ENCODE peak calls at places on chromosomes 13 and 19, in four cellular contexts. One of them, this sample, is unnamed.

GRCh38 chr19:19582471-19582870 is 36.0 kb downstream of the PBX4 start:
- DNase-seq in SK-N-SH: no peak
- DNase-seq in GM06990: no peak
- DNase-seq in neural crest cell: no peak
- DNase-seq in this sample: no peak

GRCh38 chr19:49436381-49437017 is 4.8 kb downstream of the SLC17A7 start:
- DNase-seq in SK-N-SH: peak
- DNase-seq in GM06990: peak
- DNase-seq in neural crest cell: no peak
- DNase-seq in this sample: no peak

GRCh38 chr19:18577365-18577914 is 5.8 kb downstream of the UBA52 start:
- DNase-seq in SK-N-SH: no peak
- DNase-seq in GM06990: no peak
- DNase-seq in neural crest cell: no peak
- DNase-seq in this sample: no peak

GRCh38 chr13:91167706-91168459 is 179.6 kb upstream of the MIR17HG start:
- DNase-seq in SK-N-SH: no peak
- DNase-seq in GM06990: no peak
- DNase-seq in neural crest cell: no peak
- DNase-seq in this sample: no peak

GRCh38 chr19:30371157-30371845 is 883 bp upstream of the ZNF536 start:
- DNase-seq in SK-N-SH: peak
- DNase-seq in GM06990: no peak
- DNase-seq in neural crest cell: no peak
- DNase-seq in this sample: no peak

GRCh38 chr19:34494601-34495000 is 13.0 kb downstream of the WTIP start:
- DNase-seq in SK-N-SH: no peak
- DNase-seq in GM06990: no peak
- DNase-seq in neural crest cell: no peak
- DNase-seq in this sample: no peak

GRCh38 chr19:7904074-7905020 is 670 bp downstream of the MAP2K7 start:
- DNase-seq in SK-N-SH: peak
- DNase-seq in GM06990: peak
- DNase-seq in neural crest cell: no peak
- DNase-seq in this sample: no peak

GRCh38 chr13:113653264-113654174 is 4.5 kb downstream of the ATP4B start:
- DNase-seq in SK-N-SH: peak
- DNase-seq in GM06990: no peak
- DNase-seq in neural crest cell: no peak
- DNase-seq in this sample: peak

GRCh38 chr13:108084840-108085239 is 130.5 kb downstream of the LIG4 start:
- DNase-seq in SK-N-SH: no peak
- DNase-seq in GM06990: no peak
- DNase-seq in neural crest cell: no peak
- DNase-seq in this sample: no peak

GRCh38 chr19:3969435-3970312 is 1.2 kb downstream of the DAPK3 start:
- DNase-seq in SK-N-SH: no peak
- DNase-seq in GM06990: no peak
- DNase-seq in neural crest cell: no peak
- DNase-seq in this sample: no peak

GRCh38 chr13:37595162-37595561 is 3.4 kb downstream of the POSTN start:
- DNase-seq in SK-N-SH: no peak
- DNase-seq in GM06990: no peak
- DNase-seq in neural crest cell: no peak
- DNase-seq in this sample: no peak

GRCh38 chr13:92573467-92574057 is 653.0 kb upstream of the GPC6 start:
- DNase-seq in SK-N-SH: peak
- DNase-seq in GM06990: no peak
- DNase-seq in neural crest cell: no peak
- DNase-seq in this sample: no peak

GRCh38 chr13:97004096-97004876 is 10.0 kb upstream of the OXGR1 start:
- DNase-seq in SK-N-SH: no peak
- DNase-seq in GM06990: no peak
- DNase-seq in neural crest cell: no peak
- DNase-seq in this sample: no peak

GRCh38 chr19:3944018-3944721 is 11.3 kb downstream of the NMRK2 start:
- DNase-seq in SK-N-SH: no peak
- DNase-seq in GM06990: no peak
- DNase-seq in neural crest cell: no peak
- DNase-seq in this sample: no peak

GRCh38 chr13:74174810-74175209 is 40.6 kb upstream of the KLF12 start:
- DNase-seq in SK-N-SH: no peak
- DNase-seq in GM06990: no peak
- DNase-seq in neural crest cell: no peak
- DNase-seq in this sample: no peak

GRCh38 chr19:51799998-51800848 is 5.3 kb downstream of the FPR3 start:
- DNase-seq in SK-N-SH: no peak
- DNase-seq in GM06990: no peak
- DNase-seq in neural crest cell: no peak
- DNase-seq in this sample: no peak

GRCh38 chr19:10431254-10431942 is 11.1 kb downstream of the PDE4A start:
- DNase-seq in SK-N-SH: peak
- DNase-seq in GM06990: peak
- DNase-seq in neural crest cell: no peak
- DNase-seq in this sample: peak

GRCh38 chr19:33399081-33399744 is 25.7 kb downstream of the CEBPG start:
- DNase-seq in SK-N-SH: no peak
- DNase-seq in GM06990: no peak
- DNase-seq in neural crest cell: no peak
- DNase-seq in this sample: no peak

GRCh38 chr19:44585371-44586141 is 27.8 kb upstream of the IGSF23 start:
- DNase-seq in SK-N-SH: no peak
- DNase-seq in GM06990: no peak
- DNase-seq in neural crest cell: no peak
- DNase-seq in this sample: no peak

GRCh38 chr13:26255717-26256277 is 1.9 kb downstream of the CDK8 start:
- DNase-seq in SK-N-SH: peak
- DNase-seq in GM06990: peak
- DNase-seq in neural crest cell: no peak
- DNase-seq in this sample: no peak

GRCh38 chr13:114144606-114145244 is 12.3 kb upstream of the RASA3 start:
- DNase-seq in SK-N-SH: no peak
- DNase-seq in GM06990: no peak
- DNase-seq in neural crest cell: no peak
- DNase-seq in this sample: no peak

GRCh38 chr19:49473868-49474544 is at the start of gene FLT3LG:
- DNase-seq in SK-N-SH: peak
- DNase-seq in GM06990: peak
- DNase-seq in neural crest cell: peak
- DNase-seq in this sample: peak

GRCh38 chr19:32498641-32499200 is 82.3 kb upstream of the PDCD5 start:
- DNase-seq in SK-N-SH: no peak
- DNase-seq in GM06990: no peak
- DNase-seq in neural crest cell: no peak
- DNase-seq in this sample: no peak

GRCh38 chr19:38034153-38034835 is 127.3 kb downstream of the SIPA1L3 start:
- DNase-seq in SK-N-SH: no peak
- DNase-seq in GM06990: peak
- DNase-seq in neural crest cell: no peak
- DNase-seq in this sample: peak

GRCh38 chr19:15180451-15181390 is 20.1 kb downstream of the NOTCH3 start:
- DNase-seq in SK-N-SH: no peak
- DNase-seq in GM06990: no peak
- DNase-seq in neural crest cell: no peak
- DNase-seq in this sample: no peak

GRCh38 chr19:1038995-1039645 is 787 bp upstream of the ABCA7 start:
- DNase-seq in SK-N-SH: no peak
- DNase-seq in GM06990: no peak
- DNase-seq in neural crest cell: no peak
- DNase-seq in this sample: no peak

GRCh38 chr13:78736142-78736541 is 77.2 kb upstream of the OBI1 start:
- DNase-seq in SK-N-SH: no peak
- DNase-seq in GM06990: no peak
- DNase-seq in neural crest cell: no peak
- DNase-seq in this sample: no peak

GRCh38 chr13:113880651-113881611 is 17.1 kb upstream of the GAS6 start:
- DNase-seq in SK-N-SH: no peak
- DNase-seq in GM06990: no peak
- DNase-seq in neural crest cell: no peak
- DNase-seq in this sample: no peak

GRCh38 chr19:54207908-54208783 is 7.5 kb downstream of the RPS9 start:
- DNase-seq in SK-N-SH: no peak
- DNase-seq in GM06990: peak
- DNase-seq in neural crest cell: no peak
- DNase-seq in this sample: no peak

GRCh38 chr13:46210362-46211083 is 1.2 kb upstream of the LRRC63 start:
- DNase-seq in SK-N-SH: no peak
- DNase-seq in GM06990: no peak
- DNase-seq in neural crest cell: no peak
- DNase-seq in this sample: no peak

GRCh38 chr19:39218230-39219007 is 14.4 kb upstream of the SYCN start:
- DNase-seq in SK-N-SH: no peak
- DNase-seq in GM06990: no peak
- DNase-seq in neural crest cell: no peak
- DNase-seq in this sample: no peak

DNA sequence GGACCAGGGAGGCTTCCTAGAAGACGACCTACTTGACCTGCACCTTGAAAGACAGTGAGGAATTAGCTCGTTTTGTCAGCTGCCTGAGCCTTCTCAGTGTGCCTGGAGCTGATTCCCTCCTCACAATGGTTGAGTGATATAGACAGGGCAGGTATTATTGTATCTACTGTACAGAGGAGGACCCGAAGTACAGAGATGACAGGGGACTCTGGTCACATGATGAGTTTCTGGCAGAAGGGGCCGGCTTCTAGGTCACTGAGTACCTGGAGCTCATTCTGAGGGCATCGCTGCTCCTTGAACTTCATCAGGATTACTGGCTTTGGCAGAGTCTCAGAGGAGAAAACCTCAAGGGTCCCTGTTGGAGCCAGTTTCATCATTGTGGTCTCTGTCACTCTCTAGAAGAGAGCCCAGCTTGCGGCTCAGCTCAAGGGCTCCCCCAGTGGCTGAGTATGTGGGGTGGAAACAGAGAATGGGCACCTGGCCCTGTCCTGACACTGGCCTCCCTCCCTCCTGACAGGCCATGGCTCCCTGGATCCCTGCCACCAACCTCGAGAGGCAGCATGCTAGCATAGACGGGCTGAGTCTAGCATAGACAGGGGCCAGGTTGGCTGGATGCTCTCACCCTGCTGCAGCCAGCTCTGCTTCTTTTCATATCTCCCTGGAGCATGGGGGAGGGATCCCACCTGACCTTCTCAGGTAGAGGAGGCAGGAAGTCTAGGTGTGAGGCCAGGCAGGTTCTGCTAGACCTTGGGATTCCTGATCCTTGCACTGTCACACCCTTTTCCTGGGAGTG is 38.7 kb downstream of the NFIX start:
- DNase-seq in SK-N-SH: peak
- DNase-seq in GM06990: no peak
- DNase-seq in neural crest cell: peak
- DNase-seq in this sample: no peak
- TF ChIP-seq CTCF in SK-N-SH: peak
- TF ChIP-seq CTCF in GM06990: peak
- TF ChIP-seq CTCF in neural crest cell: peak
- TF ChIP-seq CTCF in this sample: no peak

GRCh38 chr19:13847033-13847899 is 29.7 kb upstream of the NANOS3 start:
- DNase-seq in SK-N-SH: peak
- DNase-seq in GM06990: peak
- DNase-seq in neural crest cell: peak
- DNase-seq in this sample: peak

GRCh38 chr19:13846533-13847032 is 30.4 kb upstream of the NANOS3 start:
- DNase-seq in SK-N-SH: peak
- DNase-seq in GM06990: peak
- DNase-seq in neural crest cell: peak
- DNase-seq in this sample: peak

GRCh38 chr19:13848811-13849241 is 28.1 kb upstream of the NANOS3 start:
- DNase-seq in SK-N-SH: no peak
- DNase-seq in GM06990: no peak
- DNase-seq in neural crest cell: no peak
- DNase-seq in this sample: no peak

GRCh38 chr19:13849277-13849676 is 27.7 kb upstream of the NANOS3 start:
- DNase-seq in SK-N-SH: no peak
- DNase-seq in GM06990: no peak
- DNase-seq in neural crest cell: no peak
- DNase-seq in this sample: no peak

DNA sequence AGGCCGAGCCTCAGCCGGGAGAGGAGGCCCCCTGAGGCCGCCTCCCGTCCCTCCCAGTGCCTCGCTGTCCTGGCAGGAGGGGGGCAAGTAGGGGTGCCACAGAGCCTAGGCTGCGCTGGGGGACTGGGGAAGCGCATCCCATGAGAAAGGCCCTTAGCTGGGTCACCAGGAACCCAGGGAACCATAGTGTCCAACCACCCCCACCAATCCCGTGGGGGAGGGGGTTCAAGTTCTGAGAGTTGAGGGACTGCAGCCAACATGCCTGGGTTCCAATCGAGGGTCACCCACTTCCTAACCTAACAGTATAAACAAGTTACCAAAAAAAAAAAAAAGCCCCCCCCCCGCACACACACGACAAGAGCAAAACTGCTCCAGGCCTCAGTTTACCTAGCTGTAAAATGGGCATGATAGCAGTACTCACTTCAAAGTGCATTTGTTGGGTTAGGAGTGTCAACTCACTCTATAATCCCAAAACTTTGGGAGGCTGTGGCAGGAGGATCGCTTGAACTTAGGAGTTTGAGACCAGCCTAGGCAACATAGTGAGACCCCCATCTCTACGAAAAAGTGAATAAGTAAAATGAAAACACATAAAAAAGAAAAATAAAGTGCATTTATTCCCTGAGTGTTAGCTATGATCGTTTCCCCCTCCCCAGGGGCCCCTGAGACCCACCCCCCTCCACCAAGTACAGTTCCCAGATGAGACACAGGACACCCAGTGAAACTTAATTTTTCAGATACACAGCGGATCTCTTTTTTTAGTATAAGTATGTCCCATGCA is 28.8 kb upstream of the NANOS3 start:
- DNase-seq in SK-N-SH: peak
- DNase-seq in GM06990: no peak
- DNase-seq in neural crest cell: no peak
- DNase-seq in this sample: no peak
- TF ChIP-seq CTCF in SK-N-SH: peak
- TF ChIP-seq CTCF in GM06990: no peak
- TF ChIP-seq CTCF in neural crest cell: peak
- TF ChIP-seq CTCF in this sample: no peak

GRCh38 chr19:42096255-42096837 is 20.4 kb downstream of the ZNF574 start:
- DNase-seq in SK-N-SH: no peak
- DNase-seq in GM06990: no peak
- DNase-seq in neural crest cell: no peak
- DNase-seq in this sample: no peak
- TF ChIP-seq CTCF in SK-N-SH: no peak
- TF ChIP-seq CTCF in GM06990: no peak
- TF ChIP-seq CTCF in neural crest cell: no peak
- TF ChIP-seq CTCF in this sample: no peak

DNA sequence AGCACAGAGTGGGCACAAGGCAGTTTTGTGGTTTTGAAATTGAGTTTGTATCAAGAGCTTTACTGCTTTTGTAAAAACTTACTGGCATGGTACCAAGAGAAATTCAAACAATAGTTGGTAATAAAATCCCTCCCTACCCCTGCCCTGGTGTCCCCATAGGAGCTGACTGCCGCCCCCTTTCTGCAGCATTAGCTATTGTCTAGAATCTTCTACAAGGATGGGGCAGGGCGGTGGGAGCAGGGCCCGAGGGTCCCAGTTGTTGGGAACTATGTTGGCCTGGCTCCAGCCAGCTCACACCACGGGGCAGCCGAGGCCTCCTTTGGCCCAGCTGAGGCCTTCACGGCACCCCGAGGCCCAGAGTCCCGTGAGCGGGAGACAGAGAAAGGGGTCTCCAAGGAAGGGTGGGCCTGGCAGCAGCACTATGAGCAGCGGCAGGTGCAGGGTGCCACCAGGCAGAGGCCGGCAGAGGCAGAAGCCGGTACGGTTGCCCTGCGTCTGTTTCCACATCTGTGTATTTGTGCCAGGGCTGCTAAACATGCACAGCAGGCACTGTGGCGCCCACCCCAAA is 57.9 kb downstream of the KDM4B start:
- DNase-seq in SK-N-SH: no peak
- DNase-seq in GM06990: no peak
- DNase-seq in neural crest cell: no peak
- DNase-seq in this sample: no peak
- TF ChIP-seq CTCF in SK-N-SH: peak
- TF ChIP-seq CTCF in GM06990: no peak
- TF ChIP-seq CTCF in neural crest cell: no peak
- TF ChIP-seq CTCF in this sample: no peak